ENCODE peak calls at places on chromosomes 7 and 10, in six cellular contexts. S is ovary, W is spleen, H is Peyer's patch, A is H54, L is upper lobe of left lung. M is an unnamed sample.

GRCh38 chr10:69090687-69091450 is 3.0 kb downstream of the SRGN start:
- DNase-seq in S (no peak), H (no peak), A (no peak), L (no peak), W (no peak), M (no peak)

GRCh38 chr7:70707823-70708243 is 424.1 kb upstream of the GALNT17 start:
- DNase-seq in A (no peak), L (no peak), H (no peak), W (no peak), S (no peak), M (no peak)

GRCh38 chr7:2807846-2808772 is 36.0 kb downstream of the GNA12 start:
- DNase-seq in W (no peak), L (peak), H (no peak), A (no peak), S (no peak), M (peak)

GRCh38 chr10:112532053-112532658 is 85.1 kb downstream of the VTI1A start:
- DNase-seq in A (no peak), H (no peak), W (no peak), S (no peak), L (no peak), M (no peak)

GRCh38 chr7:69457912-69458491 is 140.3 kb upstream of the AUTS2 start:
- DNase-seq in A (no peak), H (no peak), S (no peak), W (no peak), L (no peak), M (no peak)

GRCh38 chr10:31622993-31623392 is 304.0 kb downstream of the ZEB1 start:
- DNase-seq in A (no peak), H (no peak), W (no peak), S (no peak), L (no peak), M (no peak)

GRCh38 chr7:117090820-117091219 is 137.5 kb downstream of the ST7 start:
- DNase-seq in S (no peak), H (no peak), W (no peak), A (no peak), L (peak), M (no peak)

GRCh38 chr10:97468162-97468561 is 22.2 kb downstream of the ZDHHC16 start:
- DNase-seq in A (no peak), L (no peak), H (no peak), W (no peak), S (no peak), M (peak)

GRCh38 chr7:16916111-16916639 is 34.4 kb upstream of the AGR3 start:
- DNase-seq in S (no peak), L (no peak), H (no peak), A (peak), W (no peak), M (no peak)

GRCh38 chr10:11757452-11757819 is 15.3 kb downstream of the ECHDC3 start:
- DNase-seq in S (peak), W (no peak), A (no peak), L (peak), H (no peak), M (peak)

GRCh38 chr7:7014827-7015610 is 167.3 kb upstream of the C1GALT1 start:
- DNase-seq in L (no peak), A (no peak), W (no peak), S (no peak), H (no peak), M (no peak)

GRCh38 chr10:21202766-21203457 is 305.8 kb upstream of the NEBL start:
- DNase-seq in H (no peak), A (no peak), L (no peak), S (no peak), W (no peak), M (no peak)

GRCh38 chr10:73956476-73957338 is 41.2 kb upstream of the VCL start:
- DNase-seq in W (peak), H (no peak), S (no peak), L (peak), A (no peak), M (no peak)

GRCh38 chr7:5491251-5492044 is 67.8 kb upstream of the TNRC18 start:
- DNase-seq in S (peak), L (peak), H (no peak), A (no peak), W (no peak), M (peak)

GRCh38 chr7:21543528-21544302 is 876 bp downstream of the DNAH11 start:
- DNase-seq in A (no peak), W (no peak), H (peak), S (peak), L (no peak), M (no peak)

GRCh38 chr7:115672024-115672423 is 358.5 kb downstream of the TFEC start:
- DNase-seq in A (no peak), W (no peak), H (no peak), S (no peak), L (no peak), M (no peak)

GRCh38 chr10:35306852-35307251 is 29.5 kb upstream of the CCNY start:
- DNase-seq in W (no peak), A (peak), L (peak), H (peak), S (no peak), M (peak)

GRCh38 chr10:13672505-13672904 is 85.7 kb downstream of the PRPF18 start:
- DNase-seq in S (no peak), L (no peak), H (no peak), W (peak), A (no peak), M (no peak)

GRCh38 chr10:49508249-49508648 is 30.7 kb downstream of the ERCC6 start:
- DNase-seq in W (no peak), L (no peak), A (no peak), H (no peak), S (no peak), M (no peak)

GRCh38 chr10:88038268-88038667 is 174.8 kb downstream of the PTEN start:
- DNase-seq in H (no peak), A (no peak), L (no peak), W (no peak), S (no peak), M (no peak)

GRCh38 chr10:88330174-88330573 is 252.9 kb downstream of the RNLS start:
- DNase-seq in L (no peak), W (no peak), S (no peak), H (no peak), A (no peak), M (no peak)

GRCh38 chr10:131002031-131002861 is 309.3 kb downstream of the TCERG1L start:
- DNase-seq in W (peak), S (no peak), H (peak), L (no peak), A (no peak), M (no peak)

GRCh38 chr10:125370578-125370977 is 210.2 kb upstream of the CTBP2 start:
- DNase-seq in W (no peak), H (no peak), S (no peak), L (no peak), A (no peak), M (no peak)

GRCh38 chr7:80722596-80723141 is 84.2 kb downstream of the CD36 start:
- DNase-seq in A (peak), H (peak), L (peak), W (no peak), S (peak), M (peak)

GRCh38 chr10:110395350-110396283 is 90.9 kb upstream of the SMNDC1 start:
- DNase-seq in L (peak), A (peak), S (no peak), H (peak), W (no peak), M (peak)

GRCh38 chr10:86872757-86873156 is 84.7 kb downstream of the MMRN2 start:
- DNase-seq in A (no peak), H (no peak), S (no peak), W (no peak), L (peak), M (no peak)

GRCh38 chr10:69242037-69242843 is 22.1 kb downstream of the HKDC1 start:
- DNase-seq in H (no peak), A (no peak), W (peak), S (no peak), L (no peak), M (no peak)

GRCh38 chr7:129952653-129953560 is at the start of gene UBE2H:
- DNase-seq in L (peak), S (peak), H (peak), W (peak), A (peak), M (peak)

GRCh38 chr7:133315332-133316040 is 62.6 kb downstream of the EXOC4 start:
- DNase-seq in S (no peak), W (no peak), H (no peak), L (no peak), A (no peak), M (no peak)

GRCh38 chr7:123823898-123824753 is 20.8 kb upstream of the HYAL4 start:
- DNase-seq in H (no peak), W (no peak), S (no peak), A (no peak), L (no peak), M (no peak)

GRCh38 chr10:18875480-18875879 is 173.1 kb upstream of the MALRD1 start:
- DNase-seq in L (no peak), S (no peak), H (no peak), W (no peak), A (no peak), M (no peak)

GRCh38 chr10:60899266-60899665 is 44.7 kb downstream of the RHOBTB1 start:
- DNase-seq in W (no peak), A (no peak), H (no peak), S (no peak), L (no peak), M (no peak)

DNA sequence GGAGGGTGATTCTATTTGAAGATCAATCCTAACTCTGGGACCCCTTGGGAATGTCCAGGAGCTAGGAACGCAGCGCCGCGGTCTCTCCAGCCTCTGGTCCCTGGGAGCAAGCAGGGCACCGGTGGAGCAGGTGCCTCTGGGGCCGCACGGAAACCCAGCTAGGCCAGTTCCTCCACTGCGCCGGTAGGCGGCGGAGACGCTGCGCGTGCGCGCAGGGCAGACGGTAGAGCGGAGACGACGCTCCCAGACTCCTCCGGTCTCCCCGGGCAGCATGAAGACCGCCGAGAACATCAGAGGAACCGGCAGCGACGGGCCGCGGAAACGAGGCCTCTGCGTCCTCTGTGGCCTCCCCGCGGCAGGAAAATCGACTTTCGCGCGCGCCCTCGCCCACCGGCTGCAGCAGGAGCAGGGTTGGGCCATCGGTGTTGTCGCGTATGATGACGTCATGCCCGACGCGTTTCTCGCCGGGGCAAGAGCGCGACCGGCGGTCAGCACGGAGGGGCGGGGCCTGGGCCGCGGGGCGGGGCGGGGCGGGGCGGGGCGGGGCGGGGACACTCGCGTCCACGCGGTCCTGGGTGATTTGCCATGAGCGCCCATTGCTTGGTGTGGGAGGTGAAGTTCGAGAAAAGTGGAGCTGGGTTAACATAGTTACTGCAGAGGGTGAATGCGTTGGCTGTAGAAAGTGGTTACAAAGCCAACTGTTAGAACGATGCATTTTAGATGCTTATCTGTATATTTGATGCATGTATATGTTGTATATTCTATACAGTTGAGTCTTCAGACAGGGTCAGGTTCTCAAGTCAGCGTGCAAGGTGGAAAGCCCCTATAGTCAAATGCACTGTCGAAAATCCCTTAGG is at the start of gene PSTK:
- DNase-seq in H (peak), S (peak), W (peak), L (peak), A (peak), M (peak)
- TF ChIP-seq POLR2A in H (peak), S (peak), W (no peak), L (no peak), A (peak), M (no peak)

GRCh38 chr10:102715880-102716279 is 1.4 kb downstream of the SFXN2 start:
- DNase-seq in L (no peak), W (no peak), A (no peak), S (no peak), H (no peak), M (no peak)

GRCh38 chr10:102714621-102715455 is at the start of gene SFXN2:
- DNase-seq in W (no peak), L (peak), S (no peak), A (no peak), H (no peak), M (peak)

GRCh38 chr10:102713483-102713813 is 749 bp downstream of the ARL3 start:
- DNase-seq in A (no peak), L (no peak), H (no peak), W (peak), S (no peak), M (no peak)

GRCh38 chr10:102712843-102713242 is 1.4 kb downstream of the ARL3 start:
- DNase-seq in W (no peak), H (no peak), L (no peak), S (no peak), A (no peak), M (no peak)

GRCh38 chr10:102713814-102714620 is at the start of gene ARL3:
- DNase-seq in A (peak), L (peak), H (peak), S (peak), W (peak), M (peak)
- TF ChIP-seq POLR2A in A (peak), L (peak), H (no peak), S (peak), W (no peak), M (no peak)

DNA sequence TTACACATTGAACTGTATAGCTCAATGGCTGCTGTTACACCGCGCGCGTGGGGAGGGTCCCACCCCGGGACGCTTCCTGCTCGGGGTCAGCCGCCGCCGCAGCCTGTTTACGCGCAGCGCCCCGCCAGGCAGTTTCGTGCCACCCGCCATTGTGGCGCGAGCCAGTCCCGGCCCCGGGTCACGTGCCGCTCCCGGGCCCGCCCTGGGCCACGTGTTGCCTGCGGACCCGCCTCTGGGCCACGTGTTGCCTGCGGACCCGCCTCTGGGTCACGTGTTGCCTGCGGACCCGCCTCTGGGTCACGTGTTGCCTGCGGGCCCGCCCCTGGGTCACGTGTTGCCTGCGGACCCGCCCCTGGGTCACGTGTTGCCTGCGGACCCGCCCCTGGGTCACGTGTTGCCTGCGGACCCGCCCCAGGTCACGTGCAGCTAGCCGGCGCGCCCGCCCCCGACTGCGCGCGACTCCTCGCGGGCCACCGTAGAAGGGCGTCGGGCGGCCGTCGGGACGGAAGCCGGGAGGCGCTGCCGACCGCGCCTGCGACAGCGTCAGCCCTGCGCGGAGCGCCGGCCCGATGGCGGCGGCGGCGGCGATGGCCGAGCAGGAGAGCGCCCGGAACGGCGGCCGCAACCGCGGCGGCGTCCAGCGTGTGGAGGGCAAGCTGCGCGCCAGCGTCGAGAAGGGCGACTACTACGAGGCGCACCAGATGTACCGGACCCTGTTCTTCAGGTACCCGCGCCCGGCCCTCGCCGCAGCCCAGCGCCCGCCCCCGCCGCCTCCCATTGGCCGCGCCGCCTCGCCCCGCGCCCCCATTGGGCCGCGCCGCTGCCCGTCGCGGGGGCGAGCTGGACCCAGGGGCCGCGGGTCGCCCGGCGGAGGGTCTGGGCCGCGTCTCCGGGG is at the start of gene GET4:
- DNase-seq in S (peak), A (peak), L (peak), H (peak), W (peak), M (peak)
- TF ChIP-seq POLR2A in S (peak), A (peak), L (peak), H (peak), W (peak), M (no peak)

GRCh38 chr7:44977304-44977858 is 1.4 kb downstream of the MYO1G start:
- DNase-seq in S (no peak), H (no peak), A (peak), L (peak), W (peak), M (no peak)

GRCh38 chr7:44976040-44976745 is 2.6 kb downstream of the MYO1G start:
- DNase-seq in W (peak), S (no peak), A (no peak), H (no peak), L (no peak), M (no peak)

GRCh38 chr7:44978511-44979366 is at the start of gene MYO1G:
- DNase-seq in L (peak), A (no peak), W (peak), H (no peak), S (no peak), M (peak)

GRCh38 chr7:44976746-44977196 is 2.0 kb downstream of the MYO1G start:
- DNase-seq in H (no peak), A (no peak), W (peak), S (no peak), L (no peak), M (no peak)

DNA sequence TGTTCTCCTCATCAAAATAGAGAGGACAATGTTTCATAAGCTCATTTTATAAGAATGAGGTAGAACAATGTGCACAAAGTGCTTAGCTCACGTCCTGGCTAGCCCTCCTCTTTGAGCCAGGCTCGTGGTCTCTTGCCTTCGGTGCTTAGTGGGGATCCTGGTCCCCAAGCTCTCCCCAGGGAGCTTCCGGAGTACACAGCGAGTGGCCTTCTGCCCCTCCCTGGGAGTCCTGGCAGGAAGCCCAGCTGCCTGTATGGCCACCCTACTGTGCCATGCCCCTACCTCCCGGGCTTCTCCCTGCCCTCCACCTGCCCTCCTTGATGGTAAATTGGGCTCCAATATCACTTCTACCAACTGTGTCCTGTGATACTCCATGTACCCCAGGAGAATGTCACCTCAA is 859 bp downstream of the MYO1G start:
- DNase-seq in H (no peak), W (peak), S (no peak), L (peak), A (peak), M (peak)
- TF ChIP-seq POLR2A in H (no peak), W (no peak), S (no peak), L (no peak), A (no peak), M (no peak)